ENCODE peak calls at places on chromosomes 1 and 21, in six cellular contexts. J is hypothalamus; H is HCT116; R is transverse colon; X is CD4-positive, alpha-beta memory T cell; Q is astrocyte of the spinal cord. F is an unnamed sample.

GRCh38 chr1:160081261-160081936 is at the start of gene KCNJ9:
- DNase-seq in R (no peak), J (peak), Q (no peak), H (no peak), X (no peak), F (peak)

GRCh38 chr1:156883919-156884318 is 9.6 kb upstream of the PEAR1 start:
- DNase-seq in X (no peak), H (no peak), R (no peak), Q (no peak), J (no peak), F (no peak)

GRCh38 chr1:30524840-30525617 is 198.4 kb downstream of the MATN1 start:
- DNase-seq in Q (no peak), J (no peak), R (no peak), H (no peak), X (no peak), F (no peak)

GRCh38 chr1:241934181-241934815 is 23.3 kb upstream of the BECN2 start:
- DNase-seq in Q (peak), X (no peak), R (no peak), H (no peak), J (peak), F (peak)

GRCh38 chr1:201947697-201948008 is 1.3 kb upstream of the LMOD1 start:
- DNase-seq in Q (no peak), J (no peak), R (no peak), H (no peak), X (no peak), F (no peak)

GRCh38 chr1:224432141-224432540 is 2.5 kb downstream of the WDR26 start:
- DNase-seq in R (no peak), X (no peak), H (no peak), J (no peak), Q (peak), F (no peak)

GRCh38 chr21:39518055-39518844 is 66.5 kb downstream of the SH3BGR start:
- DNase-seq in R (peak), H (peak), J (peak), X (no peak), Q (peak), F (no peak)

GRCh38 chr1:22089787-22090186 is 37.3 kb downstream of the CDC42 start:
- DNase-seq in X (no peak), H (no peak), R (no peak), J (no peak), Q (no peak), F (no peak)

GRCh38 chr21:27953328-27954045 is 986.6 kb upstream of the ADAMTS5 start:
- DNase-seq in R (no peak), X (no peak), H (no peak), Q (no peak), J (no peak), F (no peak)

GRCh38 chr1:3772027-3772714 is 378 bp upstream of the SMIM1 start:
- DNase-seq in Q (peak), J (peak), X (peak), R (peak), H (peak), F (no peak)

GRCh38 chr1:9326596-9326995 is 33.9 kb downstream of the SPSB1 start:
- DNase-seq in H (no peak), Q (peak), J (no peak), R (peak), X (no peak), F (no peak)

GRCh38 chr1:216216304-216216703 is 206.9 kb downstream of the USH2A start:
- DNase-seq in R (no peak), H (no peak), Q (no peak), X (no peak), J (no peak), F (no peak)

GRCh38 chr1:231153726-231154125 is 8.1 kb upstream of the TRIM67 start:
- DNase-seq in Q (no peak), H (no peak), X (no peak), J (no peak), R (no peak), F (no peak)

GRCh38 chr1:25120286-25120685 is 112.0 kb downstream of the SYF2 start:
- DNase-seq in X (no peak), H (no peak), J (no peak), Q (no peak), R (no peak), F (no peak)

GRCh38 chr1:117585086-117585485 is 20.8 kb upstream of the TENT5C start:
- DNase-seq in X (no peak), J (no peak), H (no peak), Q (no peak), R (no peak), F (no peak)

GRCh38 chr1:25977816-25978215 is 20.0 kb downstream of the PAFAH2 start:
- DNase-seq in R (no peak), X (no peak), J (no peak), Q (no peak), H (no peak), F (no peak)

GRCh38 chr21:36166705-36167104 is 10.1 kb downstream of the DOP1B start:
- DNase-seq in R (peak), H (no peak), X (no peak), J (no peak), Q (no peak), F (peak)

GRCh38 chr1:58975888-58976287 is 192.0 kb upstream of the JUN start:
- DNase-seq in Q (no peak), R (no peak), H (no peak), X (no peak), J (no peak), F (no peak)

GRCh38 chr21:46538851-46539666 is 65.8 kb downstream of the S100B start:
- DNase-seq in J (no peak), H (no peak), Q (no peak), X (no peak), R (no peak), F (no peak)

GRCh38 chr1:103254691-103255090 is 146.4 kb upstream of the COL11A1 start:
- DNase-seq in R (no peak), Q (peak), J (no peak), H (no peak), X (no peak), F (no peak)

GRCh38 chr1:151157067-151157531 is 650 bp downstream of the TNFAIP8L2 start:
- DNase-seq in Q (no peak), H (no peak), J (no peak), X (peak), R (peak), F (no peak)

GRCh38 chr1:240652554-240652953 is 40.6 kb upstream of the GREM2 start:
- DNase-seq in R (no peak), X (no peak), Q (no peak), H (no peak), J (no peak), F (no peak)